ENCODE peak calls at places on chromosomes 7 and 10, in six cellular contexts. C is kidney, A is mesendoderm, T is hepatocyte, G is right lobe of liver, I is astrocyte. R is an unnamed sample.

GRCh38 chr10:83153714-83154113 is 985.6 kb upstream of the GHITM start:
- DNase-seq in C (no peak), A (no peak), T (no peak), G (no peak), I (no peak), R (no peak)

GRCh38 chr7:44769381-44770209 is 20.9 kb downstream of the ZMIZ2 start:
- DNase-seq in C (no peak), A (no peak), T (no peak), G (no peak), I (peak), R (no peak)

GRCh38 chr7:27686315-27686714 is 23.6 kb upstream of the HIBADH start:
- DNase-seq in C (no peak), A (no peak), T (no peak), G (no peak), I (no peak), R (no peak)

GRCh38 chr10:66572700-66573099 is 353.1 kb upstream of the LRRTM3 start:
- DNase-seq in C (no peak), A (no peak), T (no peak), G (no peak), I (no peak), R (no peak)

GRCh38 chr7:12800501-12800900 is 113.1 kb downstream of the ARL4A start:
- DNase-seq in C (no peak), A (no peak), T (no peak), G (no peak), I (peak), R (no peak)

GRCh38 chr10:103843854-103844567 is 11.4 kb downstream of the SH3PXD2A start:
- DNase-seq in C (no peak), A (no peak), T (no peak), G (no peak), I (peak), R (no peak)

GRCh38 chr7:139328375-139328774 is 12.8 kb upstream of the FMC1 start:
- DNase-seq in C (no peak), A (no peak), T (no peak), G (no peak), I (peak), R (no peak)

GRCh38 chr7:73894851-73895441 is 34.0 kb downstream of the TMEM270 start:
- DNase-seq in C (peak), A (peak), T (no peak), G (no peak), I (peak), R (no peak)

GRCh38 chr10:126309193-126309592 is 79.1 kb downstream of the ADAM12 start:
- DNase-seq in C (no peak), A (no peak), T (no peak), G (no peak), I (no peak), R (no peak)

GRCh38 chr7:28408974-28409715 is 3.2 kb upstream of the CREB5 start:
- DNase-seq in C (peak), A (peak), T (peak), G (peak), I (peak), R (peak)

GRCh38 chr7:107442678-107443077 is 27.2 kb upstream of the GPR22 start:
- DNase-seq in C (no peak), A (no peak), T (no peak), G (no peak), I (no peak), R (no peak)

GRCh38 chr7:98733036-98733435 is 116.0 kb downstream of the NPTX2 start:
- DNase-seq in C (no peak), A (peak), T (peak), G (no peak), I (no peak), R (no peak)

GRCh38 chr7:33905389-33906032 is at the start of gene BMPER:
- DNase-seq in C (peak), A (peak), T (peak), G (peak), I (no peak), R (no peak)

GRCh38 chr10:77332256-77332655 is 305.4 kb downstream of the KCNMA1 start:
- DNase-seq in C (no peak), A (no peak), T (no peak), G (no peak), I (no peak), R (no peak)

GRCh38 chr10:1712944-1713671 is 24.2 kb downstream of the ADARB2 start:
- DNase-seq in C (no peak), A (no peak), T (no peak), G (no peak), I (no peak), R (no peak)

GRCh38 chr7:69963388-69963787 is 365.1 kb downstream of the AUTS2 start:
- DNase-seq in C (no peak), A (peak), T (no peak), G (no peak), I (no peak), R (no peak)

GRCh38 chr10:132493246-132493755 is 44.3 kb upstream of the INPP5A start:
- DNase-seq in C (no peak), A (no peak), T (no peak), G (peak), I (no peak), R (no peak)

GRCh38 chr10:82397859-82398258 is 522.9 kb downstream of the NRG3 start:
- DNase-seq in C (no peak), A (peak), T (no peak), G (no peak), I (no peak), R (no peak)

GRCh38 chr7:151425670-151426075 is 14.3 kb downstream of the CRYGN start:
- DNase-seq in C (no peak), A (no peak), T (peak), G (no peak), I (peak), R (no peak)

GRCh38 chr10:71647526-71648354 is 71.8 kb downstream of the C10orf105 start:
- DNase-seq in C (no peak), A (peak), T (no peak), G (no peak), I (no peak), R (no peak)

GRCh38 chr7:53604201-53604600 is 568.8 kb downstream of the POM121L12 start:
- DNase-seq in C (no peak), A (peak), T (no peak), G (no peak), I (peak), R (no peak)

GRCh38 chr7:2750054-2750453 is 62.1 kb downstream of the AMZ1 start:
- DNase-seq in C (no peak), A (peak), T (no peak), G (no peak), I (no peak), R (no peak)

GRCh38 chr10:47359626-47360418 is 11.7 kb downstream of the RBP3 start:
- DNase-seq in C (peak), A (no peak), T (no peak), G (no peak), I (no peak), R (no peak)
- H3K27ac ChIP-seq in C (no peak), A (no peak), T (no peak), G (no peak), I (no peak), R (peak)

GRCh38 chr10:120782336-120782735 is 68.8 kb upstream of the WDR11 start:
- DNase-seq in C (no peak), A (no peak), T (no peak), G (no peak), I (no peak), R (no peak)
- H3K27ac ChIP-seq in C (no peak), A (no peak), T (no peak), G (no peak), I (no peak), R (no peak)

DNA sequence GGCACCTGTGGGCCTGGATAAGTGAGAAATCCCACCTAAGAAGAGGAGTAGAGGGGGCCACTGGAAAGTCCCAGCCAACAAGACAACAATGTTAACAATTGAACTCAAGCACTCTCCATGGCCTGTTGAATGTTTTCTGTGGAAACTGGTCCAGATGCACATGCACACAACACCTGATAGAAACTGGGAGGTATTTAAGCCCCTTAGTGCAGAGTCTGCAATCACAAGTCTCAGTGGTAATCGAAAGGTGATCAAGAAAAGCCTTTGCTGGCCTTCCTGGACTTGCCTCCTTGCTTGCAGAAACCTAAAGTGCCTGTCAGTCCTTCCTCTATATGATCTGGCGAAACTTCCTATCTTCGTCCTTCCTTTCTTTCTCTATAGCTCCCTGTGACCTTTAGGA is 30.6 kb upstream of the HNRNPH3 start:
- DNase-seq in C (no peak), A (no peak), T (no peak), G (no peak), I (no peak), R (no peak)
- H3K27ac ChIP-seq in C (peak), A (no peak), T (no peak), G (no peak), I (no peak), R (no peak)

DNA sequence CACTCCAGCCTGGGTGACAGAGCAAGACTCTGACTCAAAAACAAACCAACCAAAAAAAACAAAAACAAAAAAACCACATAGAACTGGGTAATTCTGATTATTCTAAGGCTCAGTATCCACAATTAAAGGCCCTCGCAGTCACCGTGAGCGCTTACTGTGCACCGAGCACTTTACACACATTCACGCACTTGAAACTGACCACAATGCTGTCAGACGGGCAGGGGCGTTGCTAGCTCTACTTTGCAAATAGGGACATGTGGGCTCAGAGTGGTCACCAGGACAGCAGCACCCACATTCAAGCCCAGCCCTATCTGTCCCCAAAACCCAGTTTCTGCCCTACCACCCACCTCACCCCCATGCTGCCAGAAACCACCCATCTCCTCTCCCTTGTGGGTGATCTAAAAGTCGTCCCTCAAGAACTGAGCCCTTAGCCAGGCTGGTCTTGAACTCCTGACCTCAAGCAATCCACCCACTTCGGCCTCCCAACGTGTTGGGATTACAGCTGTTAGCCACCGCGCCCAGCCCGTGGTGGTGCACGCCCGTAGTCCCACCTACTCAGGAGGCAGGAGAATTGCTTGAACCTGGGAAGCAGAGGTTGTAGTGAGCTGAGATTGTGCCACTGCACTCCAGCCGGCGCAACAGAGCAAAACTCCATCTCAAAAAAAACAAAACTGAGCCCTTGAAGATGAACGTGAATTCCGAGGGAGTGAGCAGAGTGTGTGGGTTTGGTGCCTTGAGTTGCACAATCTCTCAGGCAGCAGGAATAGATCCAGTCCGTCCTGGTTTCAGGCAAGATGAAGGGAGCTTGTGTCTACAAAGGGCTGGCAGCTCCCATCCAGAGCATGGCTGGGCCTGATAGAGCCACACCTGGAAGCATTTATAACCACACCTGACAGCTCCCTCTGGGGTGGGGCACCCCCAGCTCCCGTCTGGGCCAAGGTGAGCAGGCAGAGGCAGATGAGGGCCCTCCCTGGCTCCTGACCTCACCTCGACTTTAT is 5.4 kb upstream of the HSPB1 start:
- DNase-seq in C (peak), A (no peak), T (peak), G (peak), I (peak), R (no peak)
- H3K27ac ChIP-seq in C (peak), A (no peak), T (peak), G (no peak), I (peak), R (no peak)

GRCh38 chr10:29324220-29324831 is 35.5 kb downstream of the LYZL1 start:
- DNase-seq in C (no peak), A (no peak), T (no peak), G (peak), I (peak), R (no peak)

GRCh38 chr10:29329420-29329819 is 40.5 kb downstream of the LYZL1 start:
- DNase-seq in C (no peak), A (no peak), T (no peak), G (no peak), I (peak), R (no peak)

GRCh38 chr10:29328988-29329387 is 40.1 kb downstream of the LYZL1 start:
- DNase-seq in C (no peak), A (peak), T (no peak), G (no peak), I (peak), R (no peak)

GRCh38 chr10:29326299-29326698 is 37.4 kb downstream of the LYZL1 start:
- DNase-seq in C (no peak), A (no peak), T (no peak), G (no peak), I (no peak), R (no peak)

DNA sequence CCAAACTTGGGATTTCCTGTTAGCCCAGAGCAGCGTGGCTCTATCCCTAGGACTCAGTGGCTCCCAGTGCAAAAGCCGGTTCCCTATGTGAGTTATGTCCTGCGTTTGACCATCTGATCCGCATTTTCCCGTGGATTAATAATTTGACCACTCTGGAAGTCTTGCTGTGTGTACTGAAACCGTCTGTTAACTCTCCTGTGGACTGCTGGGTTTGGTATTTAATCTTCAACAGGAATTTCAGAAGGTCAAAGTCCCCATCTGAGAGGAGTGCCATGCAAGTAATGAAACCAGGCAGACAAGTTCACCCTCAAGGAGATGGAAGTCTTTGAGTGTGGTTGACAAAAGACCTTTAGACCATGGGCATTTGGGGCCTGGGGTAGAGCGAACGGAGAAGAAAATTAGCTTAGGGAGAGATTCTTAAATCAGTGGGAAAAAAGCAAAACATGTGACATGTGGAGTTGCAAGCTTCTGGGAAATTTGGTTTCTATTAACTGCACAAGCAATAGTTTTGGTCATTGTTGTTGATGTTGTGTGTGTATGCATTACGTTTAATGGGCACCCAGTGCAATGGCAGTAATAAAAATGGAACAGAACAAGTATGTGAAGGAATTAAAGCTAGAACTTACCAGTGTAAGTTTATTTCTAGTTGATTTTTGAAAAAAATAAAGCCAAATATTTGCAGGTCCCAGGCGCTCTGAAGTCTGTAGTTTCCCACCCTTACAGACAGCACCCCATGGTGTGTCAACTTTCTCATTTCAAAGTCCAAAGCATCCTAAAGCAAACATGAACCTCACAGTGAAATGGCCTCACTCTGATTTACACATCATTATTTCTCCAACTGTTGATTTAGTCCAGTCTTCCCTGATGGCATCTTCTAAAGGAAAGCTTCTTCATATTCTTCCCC is 38.3 kb downstream of the LYZL1 start:
- DNase-seq in C (no peak), A (no peak), T (peak), G (no peak), I (no peak), R (no peak)
- H3K27ac ChIP-seq in C (peak), A (no peak), T (peak), G (peak), I (no peak), R (no peak)

GRCh38 chr10:17980796-17981195 is 29.1 kb downstream of the SLC39A12 start:
- DNase-seq in C (no peak), A (no peak), T (no peak), G (no peak), I (peak), R (no peak)
- H3K27ac ChIP-seq in C (no peak), A (no peak), T (no peak), G (no peak), I (peak), R (no peak)

GRCh38 chr7:144720139-144720538 is 115.7 kb downstream of the TPK1 start:
- DNase-seq in C (no peak), A (peak), T (peak), G (no peak), I (peak), R (no peak)
- H3K27ac ChIP-seq in C (no peak), A (no peak), T (no peak), G (no peak), I (no peak), R (no peak)

DNA sequence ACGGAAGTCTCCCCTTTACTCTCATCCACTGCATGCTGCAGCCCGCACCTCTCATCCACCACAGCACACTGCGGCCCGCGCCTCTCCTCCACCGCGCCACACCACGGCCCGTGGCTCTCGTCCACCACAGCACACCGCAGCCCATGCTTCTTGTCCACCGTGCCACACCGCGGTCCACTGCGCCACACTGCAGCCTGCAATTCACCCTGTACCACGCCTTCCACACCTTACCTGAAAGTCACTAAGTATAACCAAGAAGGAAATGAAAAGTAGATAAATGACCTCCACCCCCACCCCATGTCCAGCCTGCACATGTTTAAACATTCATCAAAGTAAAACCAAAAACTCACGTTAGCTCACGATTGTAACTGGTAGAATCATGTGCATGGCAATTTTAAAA is 176.1 kb downstream of the DIP2C start:
- DNase-seq in C (peak), A (no peak), T (no peak), G (no peak), I (no peak), R (no peak)
- H3K27ac ChIP-seq in C (no peak), A (no peak), T (no peak), G (no peak), I (no peak), R (no peak)

DNA sequence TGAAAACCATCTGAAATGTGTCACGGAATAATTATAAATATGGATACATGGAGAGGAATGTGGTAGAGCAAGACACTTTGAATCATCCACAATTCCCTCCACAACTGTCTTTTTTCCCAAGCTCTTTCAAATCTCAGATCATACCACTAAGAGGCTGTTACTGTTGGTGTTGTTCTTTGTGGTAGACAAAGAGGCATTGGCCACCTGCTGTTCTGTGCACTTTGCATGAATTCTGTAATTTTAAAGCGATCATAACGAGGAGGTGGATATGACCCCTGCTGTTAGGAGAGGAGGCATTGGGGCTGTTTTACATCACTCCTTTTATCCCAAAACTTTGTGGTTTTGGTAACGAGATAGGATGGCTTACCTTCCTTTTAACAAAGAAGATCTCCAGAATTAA is 141.3 kb upstream of the KLF6 start:
- DNase-seq in C (no peak), A (no peak), T (no peak), G (no peak), I (peak), R (no peak)
- H3K27ac ChIP-seq in C (no peak), A (no peak), T (no peak), G (no peak), I (peak), R (no peak)

R was measured in substantia nigra.